ENCODE peak calls at places on chromosomes 7 and 10, in six cellular contexts. Y is activated B cell treated with CpG ODN at 0.5 μM for 24 hours, Q is GM10248, K is sigmoid colon, B is hepatocyte, A is progenitor cell of endocrine pancreas. T is an unnamed sample.

GRCh38 chr7:6175642-6176041 is 96.8 kb downstream of the CYTH3 start:
- DNase-seq in Y (no peak), A (no peak), K (peak; percentile 62), B (no peak), Q (no peak), T (peak; percentile 79)

GRCh38 chr10:30155401-30155800 is 96.0 kb upstream of the JCAD start:
- DNase-seq in Q (no peak), B (no peak), A (no peak), Y (no peak), K (no peak), T (no peak)

GRCh38 chr10:34539533-34540315 is 275.4 kb downstream of the PARD3 start:
- DNase-seq in Q (no peak), A (no peak), K (no peak), B (peak; percentile 39), Y (no peak), T (no peak)

GRCh38 chr10:61779950-61780659 is 117.4 kb downstream of the CABCOCO1 start:
- DNase-seq in Q (no peak), A (no peak), K (peak; percentile 83), B (peak; percentile 61), Y (no peak), T (peak; percentile 38)

GRCh38 chr7:132544025-132544424 is 32.2 kb downstream of the PLXNA4 start:
- DNase-seq in K (no peak), Q (no peak), Y (no peak), A (no peak), B (no peak), T (no peak)

GRCh38 chr7:158494162-158494586 is 93.4 kb downstream of the PTPRN2 start:
- DNase-seq in B (no peak), Q (no peak), Y (no peak), A (no peak), K (no peak), T (peak; percentile 8)

GRCh38 chr10:64547168-64547567 is 1026.0 kb downstream of the REEP3 start:
- DNase-seq in B (no peak), A (no peak), Y (no peak), Q (no peak), K (no peak), T (no peak)

GRCh38 chr10:50293508-50294320 is 42.4 kb upstream of the ASAH2 start:
- DNase-seq in A (no peak), Y (no peak), K (no peak), B (peak; percentile 52), Q (no peak), T (no peak)

GRCh38 chr7:85621286-85621685 is 434.4 kb upstream of the SEMA3D start:
- DNase-seq in Y (no peak), K (no peak), Q (no peak), B (no peak), A (no peak), T (no peak)

GRCh38 chr7:151087247-151088018 is 1.2 kb downstream of the AGAP3 start:
- DNase-seq in A (no peak), B (peak; percentile 84), Q (peak; percentile 58), Y (peak; percentile 50), K (peak; percentile 84), T (peak; percentile 59)

GRCh38 chr10:69045441-69046300 is 42.2 kb upstream of the SRGN start:
- DNase-seq in A (no peak), K (no peak), Q (peak; percentile 72), B (no peak), Y (no peak), T (peak; percentile 70)

GRCh38 chr10:86144301-86144700 is 222.3 kb downstream of the GRID1 start:
- DNase-seq in Q (no peak), Y (no peak), B (no peak), K (no peak), A (no peak), T (no peak)

GRCh38 chr10:34811968-34812514 is 3.1 kb downstream of the PARD3 start:
- DNase-seq in B (no peak), A (no peak), Y (no peak), Q (no peak), K (no peak), T (no peak)

GRCh38 chr10:56449770-56450169 is 88.7 kb upstream of the ZWINT start:
- DNase-seq in B (no peak), A (no peak), Y (no peak), Q (no peak), K (no peak), T (peak; percentile 24)

GRCh38 chr7:73769481-73770001 is 529 bp downstream of the CLDN3 start:
- DNase-seq in A (no peak), K (no peak), Q (peak; percentile 9), B (no peak), Y (no peak), T (no peak)

GRCh38 chr10:60896033-60896432 is 48.0 kb downstream of the RHOBTB1 start:
- DNase-seq in Y (no peak), B (peak; percentile 19), K (no peak), Q (no peak), A (no peak), T (no peak)

GRCh38 chr7:133102276-133103060 is 20.6 kb upstream of the CHCHD3 start:
- DNase-seq in Y (no peak), B (no peak), A (no peak), K (no peak), Q (no peak), T (no peak)

GRCh38 chr7:20033621-20034200 is 183.5 kb downstream of the MACC1 start:
- DNase-seq in Q (no peak), Y (no peak), B (no peak), A (no peak), K (peak; percentile 69), T (peak; percentile 57)

GRCh38 chr10:132571565-132572544 is 34.3 kb downstream of the INPP5A start:
- DNase-seq in K (peak; percentile 86), Y (peak; percentile 78), A (no peak), Q (peak; percentile 86), B (peak; percentile 89), T (peak; percentile 95)

GRCh38 chr7:2570021-2570420 is 11.2 kb downstream of the IQCE start:
- DNase-seq in Y (no peak), K (no peak), A (no peak), B (no peak), Q (no peak), T (no peak)

GRCh38 chr7:259751-260405 is 30.1 kb upstream of the FOXL3 start:
- DNase-seq in Y (no peak), A (no peak), Q (no peak), B (no peak), K (no peak), T (no peak)

GRCh38 chr7:43328785-43329380 is 216.4 kb downstream of the HECW1 start:
- DNase-seq in K (no peak), Q (no peak), Y (no peak), B (no peak), A (no peak), T (peak; percentile 54)

GRCh38 chr7:157514746-157515145 is 177.9 kb downstream of the DNAJB6 start:
- DNase-seq in Q (no peak), B (no peak), A (no peak), K (no peak), Y (no peak), T (no peak)

GRCh38 chr7:55477781-55478374 is 94.4 kb downstream of the VOPP1 start:
- DNase-seq in Q (no peak), Y (no peak), A (no peak), B (no peak), K (no peak), T (no peak)

GRCh38 chr7:32266932-32267475 is 196.8 kb upstream of the PDE1C start:
- DNase-seq in A (no peak), B (no peak), Y (no peak), Q (no peak), K (no peak), T (no peak)

GRCh38 chr7:88363869-88364268 is 57.2 kb upstream of the STEAP4 start:
- DNase-seq in K (no peak), Y (no peak), B (peak; percentile 16), Q (no peak), A (no peak), T (no peak)

GRCh38 chr7:105487559-105488218 is 34.4 kb downstream of the PUS7 start:
- DNase-seq in A (peak; percentile 14), B (peak; percentile 70), Q (peak; percentile 32), K (no peak), Y (no peak), T (peak; percentile 23)

GRCh38 chr7:154241988-154242387 is 189.8 kb downstream of the DPP6 start:
- DNase-seq in Y (no peak), K (no peak), B (no peak), A (no peak), Q (no peak), T (no peak)
- TF ChIP-seq CTCF in Y (no peak), K (no peak), B (no peak), A (no peak), Q (no peak), T (no peak)

DNA sequence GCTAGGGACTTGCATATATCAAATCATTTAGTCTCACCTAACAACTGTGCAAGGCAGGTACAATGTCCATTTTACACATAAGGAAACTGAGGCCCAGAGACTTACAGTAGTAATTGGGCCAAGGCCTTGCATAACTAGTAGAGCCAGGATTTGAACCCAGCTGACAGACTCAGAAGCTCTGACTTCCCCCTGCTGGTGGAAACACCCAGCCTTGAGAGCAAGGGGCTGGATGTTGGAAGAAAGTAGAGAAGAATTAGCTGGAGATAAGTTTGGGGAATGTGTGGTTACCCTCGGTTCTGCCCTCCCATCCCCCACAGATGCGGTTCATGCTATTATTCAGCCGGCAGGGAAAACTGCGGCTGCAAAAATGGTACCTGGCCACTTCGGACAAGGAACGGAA is 2.0 kb downstream of the AP1S1 start:
- DNase-seq in Y (no peak), Q (no peak), K (no peak), B (no peak), A (no peak), T (no peak)
- TF ChIP-seq CTCF in Y (no peak), Q (no peak), K (no peak), B (no peak), A (peak; percentile 11), T (no peak)

GRCh38 chr10:130707389-130707979 is 571.3 kb downstream of the GLRX3 start:
- DNase-seq in A (no peak), K (no peak), Q (no peak), B (no peak), Y (no peak), T (no peak)
- TF ChIP-seq CTCF in A (no peak), K (no peak), Q (no peak), B (no peak), Y (no peak), T (no peak)

GRCh38 chr7:24979863-24980694 is at the start of gene OSBPL3:
- DNase-seq in Y (peak; percentile 92), A (peak; percentile 94), B (peak; percentile 98), K (peak; percentile 97), Q (peak; percentile 94), T (peak; percentile 96)

GRCh38 chr7:24981544-24981951 is 1.6 kb upstream of the OSBPL3 start:
- DNase-seq in Q (peak; percentile 43), B (peak; percentile 73), Y (peak; percentile 46), A (no peak), K (peak; percentile 75), T (peak; percentile 68)

GRCh38 chr7:24980695-24981543 is 941 bp upstream of the OSBPL3 start:
- DNase-seq in Q (peak; percentile 58), A (no peak), Y (peak; percentile 22), K (peak; percentile 67), B (peak; percentile 76), T (peak; percentile 67)

GRCh38 chr7:24979470-24979862 is 512 bp downstream of the OSBPL3 start:
- DNase-seq in A (peak; percentile 64), B (peak; percentile 87), Q (peak; percentile 75), Y (peak; percentile 64), K (peak; percentile 75), T (peak; percentile 79)

DNA sequence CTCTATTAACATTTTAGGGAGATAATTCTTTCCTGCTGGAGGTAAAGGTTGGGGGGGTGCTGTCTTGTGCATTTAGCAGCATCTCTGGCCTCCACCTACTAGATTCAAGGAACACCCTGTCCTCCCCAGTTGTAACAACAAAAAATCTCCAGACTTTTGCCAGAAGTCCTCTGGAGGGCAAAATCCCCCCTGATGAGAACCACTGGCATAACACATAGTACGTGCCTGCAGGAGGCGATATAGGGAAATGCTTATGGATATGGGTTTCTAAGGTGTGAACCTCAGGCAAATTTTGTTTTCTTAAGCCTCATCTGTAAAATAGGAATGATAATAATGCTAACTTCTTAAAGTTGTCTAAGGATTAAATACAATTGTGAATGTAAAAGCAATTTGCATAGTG is 2.9 kb upstream of the OSBPL3 start:
- DNase-seq in Q (no peak), B (no peak), Y (no peak), K (no peak), A (no peak), T (no peak)
- TF ChIP-seq CTCF in Q (no peak), B (peak; percentile 31), Y (no peak), K (no peak), A (peak; percentile 21), T (peak; percentile 26)

T was measured in MCF 10A.